ENCODE peak calls at places on chromosomes 12 and 14, in four cellular contexts. Q is kidney, E is HCT116, O is dorsolateral prefrontal cortex. A is an unnamed sample.

GRCh38 chr12:20367731-20368652 is at the start of gene PDE3A:
- DNase-seq in Q (peak), E (peak), O (peak), A (no peak)

GRCh38 chr12:47758834-47759690 is at the start of gene RAPGEF3:
- DNase-seq in E (no peak), O (peak), Q (peak), A (no peak)

GRCh38 chr12:106247731-106248176 is at the start of gene CKAP4:
- DNase-seq in O (peak), Q (peak), E (no peak), A (no peak)

GRCh38 chr12:1628671-1629337 is at the start of gene WNT5B:
- DNase-seq in E (no peak), O (no peak), Q (no peak), A (no peak)

GRCh38 chr14:70127186-70127585 is 61.6 kb downstream of the SLC8A3 start:
- DNase-seq in O (no peak), Q (no peak), E (no peak), A (no peak)

GRCh38 chr14:66254066-66254465 is 232.1 kb upstream of the CCDC196 start:
- DNase-seq in O (no peak), Q (no peak), E (no peak), A (no peak)

GRCh38 chr12:56487448-56488040 is 417 bp downstream of the GLS2 start:
- DNase-seq in O (peak), E (no peak), Q (peak), A (no peak)

GRCh38 chr12:13945641-13946040 is 35.8 kb downstream of the GRIN2B start:
- DNase-seq in Q (no peak), E (no peak), O (no peak), A (no peak)

GRCh38 chr12:110581951-110582285 is 1.2 kb downstream of the PPTC7 start:
- DNase-seq in Q (no peak), E (no peak), O (no peak), A (no peak)

GRCh38 chr12:62009445-62009844 is 250.8 kb upstream of the USP15 start:
- DNase-seq in Q (no peak), O (no peak), E (no peak), A (no peak)

GRCh38 chr12:57609781-57610552 is 1.3 kb upstream of the ARHGEF25 start:
- DNase-seq in O (no peak), Q (peak), E (no peak), A (no peak)

GRCh38 chr12:78863482-78864427 is 819 bp upstream of the SYT1 start:
- DNase-seq in E (no peak), Q (peak), O (peak), A (no peak)

GRCh38 chr12:118103231-118103600 is 595 bp downstream of the VSIG10 start:
- DNase-seq in O (no peak), E (no peak), Q (peak), A (no peak)

GRCh38 chr12:26798013-26798412 is 35.0 kb downstream of the ITPR2 start:
- DNase-seq in Q (no peak), O (no peak), E (no peak), A (peak)

GRCh38 chr12:52446346-52447045 is 5.5 kb downstream of the KRT6B start:
- DNase-seq in O (no peak), Q (no peak), E (no peak), A (no peak)

GRCh38 chr14:71243697-71244096 is 336.4 kb downstream of the PCNX1 start:
- DNase-seq in Q (no peak), O (no peak), E (no peak), A (no peak)

GRCh38 chr14:64891839-64892375 is 12.2 kb upstream of the SPTB start:
- DNase-seq in E (peak), O (peak), Q (no peak), A (no peak)

GRCh38 chr12:54251667-54252284 is 28.1 kb downstream of the CBX5 start:
- DNase-seq in E (peak), O (no peak), Q (no peak), A (no peak)

GRCh38 chr14:67420102-67420739 is 8.3 kb upstream of the PLEK2 start:
- DNase-seq in O (no peak), Q (no peak), E (no peak), A (no peak)
- TF ChIP-seq CTCF in O (no peak), Q (no peak), E (peak), A (peak)

GRCh38 chr14:32934891-32935633 is 3.6 kb upstream of the NPAS3 start:
- DNase-seq in E (no peak), Q (no peak), O (no peak), A (no peak)
- H3K4me3 ChIP-seq in E (no peak), Q (no peak), O (peak), A (peak)

DNA sequence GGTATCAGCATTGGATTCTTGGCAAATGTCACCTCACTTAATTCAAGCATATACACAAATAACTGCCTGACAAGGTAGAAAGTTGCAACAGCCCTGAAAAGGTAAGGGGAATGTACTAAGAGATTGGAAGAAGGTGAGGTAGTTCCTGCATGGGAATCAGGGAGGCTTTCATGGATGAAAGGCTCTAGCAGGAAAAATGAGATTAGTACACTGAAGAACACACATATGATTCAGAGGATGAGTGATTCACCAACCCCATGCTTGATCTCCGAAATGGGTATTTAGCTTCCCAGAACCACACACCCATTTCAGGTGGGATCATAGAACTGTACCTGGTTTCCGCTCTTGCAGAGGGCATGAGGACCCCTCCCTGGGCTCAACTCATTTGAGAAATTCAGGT is 65.8 kb downstream of the PAH start:
- DNase-seq in E (no peak), O (no peak), Q (no peak), A (no peak)
- TF ChIP-seq CTCF in E (no peak), O (no peak), Q (no peak), A (no peak)

GRCh38 chr14:20415723-20416622 is 2.7 kb upstream of the TEP1 start:
- DNase-seq in O (peak), Q (no peak), E (peak), A (peak)
- H3K4me3 ChIP-seq in O (no peak), Q (no peak), E (no peak), A (no peak)

DNA sequence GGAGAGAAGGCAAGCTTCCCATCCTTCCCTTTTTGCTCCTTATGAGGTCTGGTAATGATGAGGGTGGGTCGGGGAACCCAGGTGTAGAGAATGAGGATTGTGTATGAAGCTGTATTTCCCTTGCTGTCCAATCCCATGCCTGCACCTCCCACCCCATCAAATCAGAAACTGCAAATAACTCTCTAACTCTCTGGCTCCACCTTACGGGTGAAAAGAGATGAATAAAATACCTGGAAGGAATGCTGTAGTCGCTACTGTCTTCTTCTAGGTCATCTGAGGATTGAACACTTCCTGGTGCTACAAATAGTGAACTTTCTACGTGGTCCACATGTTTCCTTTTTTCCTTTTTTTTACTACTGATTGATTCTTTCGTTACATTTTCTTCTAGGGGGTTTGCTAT is 38.9 kb upstream of the DICER1 start:
- DNase-seq in O (no peak), E (peak), Q (no peak), A (no peak)
- TF ChIP-seq CTCF in O (no peak), E (peak), Q (no peak), A (no peak)

DNA sequence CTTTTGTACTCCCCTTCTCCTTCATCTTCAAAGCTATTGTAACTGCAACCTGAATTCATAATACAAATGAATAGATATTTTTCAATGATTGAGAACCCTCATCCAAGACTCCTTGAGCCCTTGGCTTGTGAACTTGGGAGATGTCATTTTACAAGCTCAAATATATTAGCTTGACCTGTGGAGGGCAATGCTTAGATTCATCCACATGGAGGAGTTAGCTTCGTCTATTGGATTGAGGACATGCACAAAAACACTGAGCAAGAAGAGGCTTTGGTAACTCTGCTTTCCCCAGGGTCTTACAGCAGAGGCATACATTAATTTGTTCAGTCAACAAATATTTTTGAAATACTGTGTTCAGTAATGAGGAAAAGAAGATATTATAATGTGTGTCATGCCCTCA is 101.1 kb downstream of the OTOGL start:
- DNase-seq in Q (no peak), O (no peak), E (no peak), A (no peak)
- H3K4me3 ChIP-seq in Q (no peak), O (no peak), E (no peak), A (no peak)